ENCODE peak calls at places on chromosomes 16 and 17, in nine cellular contexts. One of them, this sample, is unnamed.

GRCh38 chr17:81025756-81026155 is 9.2 kb upstream of the BAIAP2 start:
- DNase-seq in BJ: no peak
- DNase-seq in AG04450: no peak
- DNase-seq in breast epithelium: no peak
- DNase-seq in cardiac fibroblast: no peak
- DNase-seq in IMR-90: no peak
- DNase-seq in mucosa of descending colon: peak
- DNase-seq in adrenal gland: no peak
- DNase-seq in K562: no peak
- DNase-seq in this sample: no peak

GRCh38 chr17:7001562-7001961 is 5.7 kb downstream of the ALOX12 start:
- DNase-seq in BJ: no peak
- DNase-seq in AG04450: no peak
- DNase-seq in breast epithelium: no peak
- DNase-seq in cardiac fibroblast: peak
- DNase-seq in IMR-90: no peak
- DNase-seq in mucosa of descending colon: peak
- DNase-seq in adrenal gland: peak
- DNase-seq in K562: peak
- DNase-seq in this sample: no peak

GRCh38 chr16:64437706-64438329 is 684.0 kb downstream of the CDH11 start:
- DNase-seq in BJ: no peak
- DNase-seq in AG04450: no peak
- DNase-seq in breast epithelium: no peak
- DNase-seq in cardiac fibroblast: no peak
- DNase-seq in IMR-90: no peak
- DNase-seq in mucosa of descending colon: no peak
- DNase-seq in adrenal gland: no peak
- DNase-seq in K562: no peak
- DNase-seq in this sample: no peak

GRCh38 chr16:84349852-84350565 is 18.3 kb upstream of the ATP2C2 start:
- DNase-seq in BJ: no peak
- DNase-seq in AG04450: no peak
- DNase-seq in breast epithelium: no peak
- DNase-seq in cardiac fibroblast: no peak
- DNase-seq in IMR-90: no peak
- DNase-seq in mucosa of descending colon: peak
- DNase-seq in adrenal gland: no peak
- DNase-seq in K562: no peak
- DNase-seq in this sample: no peak

GRCh38 chr16:6482861-6483530 is 849.6 kb upstream of the RBFOX1 start:
- DNase-seq in BJ: no peak
- DNase-seq in AG04450: no peak
- DNase-seq in breast epithelium: no peak
- DNase-seq in cardiac fibroblast: no peak
- DNase-seq in IMR-90: no peak
- DNase-seq in mucosa of descending colon: peak
- DNase-seq in adrenal gland: no peak
- DNase-seq in K562: no peak
- DNase-seq in this sample: no peak

GRCh38 chr17:3528604-3529511 is 28.8 kb downstream of the TRPV3 start:
- DNase-seq in BJ: no peak
- DNase-seq in AG04450: no peak
- DNase-seq in breast epithelium: no peak
- DNase-seq in cardiac fibroblast: peak
- DNase-seq in IMR-90: no peak
- DNase-seq in mucosa of descending colon: peak
- DNase-seq in adrenal gland: no peak
- DNase-seq in K562: no peak
- DNase-seq in this sample: no peak

GRCh38 chr17:64240261-64240740 is 22.8 kb downstream of the TEX2 start:
- DNase-seq in BJ: no peak
- DNase-seq in AG04450: no peak
- DNase-seq in breast epithelium: no peak
- DNase-seq in cardiac fibroblast: peak
- DNase-seq in IMR-90: peak
- DNase-seq in mucosa of descending colon: no peak
- DNase-seq in adrenal gland: no peak
- DNase-seq in K562: peak
- DNase-seq in this sample: no peak

GRCh38 chr16:12896562-12896961 is 4.8 kb upstream of the SHISA9 start:
- DNase-seq in BJ: no peak
- DNase-seq in AG04450: no peak
- DNase-seq in breast epithelium: no peak
- DNase-seq in cardiac fibroblast: no peak
- DNase-seq in IMR-90: no peak
- DNase-seq in mucosa of descending colon: no peak
- DNase-seq in adrenal gland: no peak
- DNase-seq in K562: peak
- DNase-seq in this sample: peak

GRCh38 chr17:33012522-33013033 is 20.9 kb downstream of the SPACA3 start:
- DNase-seq in BJ: peak
- DNase-seq in AG04450: peak
- DNase-seq in breast epithelium: no peak
- DNase-seq in cardiac fibroblast: peak
- DNase-seq in IMR-90: peak
- DNase-seq in mucosa of descending colon: no peak
- DNase-seq in adrenal gland: no peak
- DNase-seq in K562: no peak
- DNase-seq in this sample: no peak

GRCh38 chr17:32323046-32323445 is 18.9 kb downstream of the C17orf75 start:
- DNase-seq in BJ: no peak
- DNase-seq in AG04450: no peak
- DNase-seq in breast epithelium: no peak
- DNase-seq in cardiac fibroblast: no peak
- DNase-seq in IMR-90: no peak
- DNase-seq in mucosa of descending colon: no peak
- DNase-seq in adrenal gland: no peak
- DNase-seq in K562: no peak
- DNase-seq in this sample: no peak

GRCh38 chr16:12646490-12647274 is 157.0 kb downstream of the CPPED1 start:
- DNase-seq in BJ: peak
- DNase-seq in AG04450: no peak
- DNase-seq in breast epithelium: no peak
- DNase-seq in cardiac fibroblast: peak
- DNase-seq in IMR-90: no peak
- DNase-seq in mucosa of descending colon: no peak
- DNase-seq in adrenal gland: peak
- DNase-seq in K562: no peak
- DNase-seq in this sample: no peak

GRCh38 chr16:81765111-81765919 is 13.8 kb upstream of the PLCG2 start:
- DNase-seq in BJ: no peak
- DNase-seq in AG04450: no peak
- DNase-seq in breast epithelium: no peak
- DNase-seq in cardiac fibroblast: no peak
- DNase-seq in IMR-90: no peak
- DNase-seq in mucosa of descending colon: no peak
- DNase-seq in adrenal gland: no peak
- DNase-seq in K562: no peak
- DNase-seq in this sample: no peak

GRCh38 chr16:28597692-28598261 is 927 bp upstream of the SULT1A2 start:
- DNase-seq in BJ: no peak
- DNase-seq in AG04450: no peak
- DNase-seq in breast epithelium: no peak
- DNase-seq in cardiac fibroblast: peak
- DNase-seq in IMR-90: no peak
- DNase-seq in mucosa of descending colon: no peak
- DNase-seq in adrenal gland: no peak
- DNase-seq in K562: peak
- DNase-seq in this sample: peak

GRCh38 chr16:11150190-11150589 is 105.8 kb downstream of the SOCS1 start:
- DNase-seq in BJ: no peak
- DNase-seq in AG04450: no peak
- DNase-seq in breast epithelium: no peak
- DNase-seq in cardiac fibroblast: no peak
- DNase-seq in IMR-90: no peak
- DNase-seq in mucosa of descending colon: no peak
- DNase-seq in adrenal gland: no peak
- DNase-seq in K562: no peak
- DNase-seq in this sample: no peak

GRCh38 chr16:4183258-4184037 is 58.4 kb downstream of the SRL start:
- DNase-seq in BJ: peak
- DNase-seq in AG04450: peak
- DNase-seq in breast epithelium: peak
- DNase-seq in cardiac fibroblast: peak
- DNase-seq in IMR-90: peak
- DNase-seq in mucosa of descending colon: peak
- DNase-seq in adrenal gland: peak
- DNase-seq in K562: peak
- DNase-seq in this sample: peak
- H3K4me3 ChIP-seq in BJ: peak
- H3K4me3 ChIP-seq in AG04450: peak
- H3K4me3 ChIP-seq in breast epithelium: peak
- H3K4me3 ChIP-seq in cardiac fibroblast: peak
- H3K4me3 ChIP-seq in IMR-90: peak
- H3K4me3 ChIP-seq in mucosa of descending colon: peak
- H3K4me3 ChIP-seq in adrenal gland: peak
- H3K4me3 ChIP-seq in K562: peak
- H3K4me3 ChIP-seq in this sample: peak

DNA sequence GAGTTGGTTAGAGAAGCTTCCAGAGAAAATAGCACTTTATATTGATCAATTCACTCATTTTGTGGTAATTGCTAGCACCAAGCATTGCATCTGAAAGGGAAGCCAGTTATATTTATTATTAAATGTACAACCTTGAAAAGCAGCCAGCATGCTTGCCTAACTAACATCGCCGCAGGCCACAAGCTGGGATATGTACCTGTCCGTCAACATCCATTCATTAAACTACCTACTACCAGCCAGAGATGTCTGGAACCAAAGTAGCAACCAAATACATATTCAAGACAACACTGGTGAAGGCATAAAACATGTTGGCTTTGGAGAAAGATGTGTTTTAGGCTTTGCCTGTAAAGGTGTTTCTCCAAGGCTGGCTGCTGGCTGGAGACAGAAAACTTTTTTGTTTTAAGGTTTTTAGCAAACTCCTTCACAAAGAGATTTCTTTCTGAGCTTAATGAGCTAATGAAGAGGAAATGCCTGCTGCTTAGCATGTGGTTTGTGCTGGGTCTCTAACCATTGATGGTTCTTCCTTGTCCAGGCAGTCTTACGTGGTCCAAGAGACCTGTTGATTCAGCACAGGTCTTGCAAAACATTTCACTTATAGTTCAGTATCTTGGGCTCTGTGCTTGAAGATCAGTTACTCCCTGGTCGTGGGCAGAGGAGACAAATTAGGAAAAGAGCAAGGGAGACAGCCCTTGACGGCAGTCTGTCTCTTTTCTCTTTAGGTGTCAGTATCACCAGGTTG is 3.1 kb downstream of the ITPRIPL2 start:
- DNase-seq in BJ: no peak
- DNase-seq in AG04450: no peak
- DNase-seq in breast epithelium: peak
- DNase-seq in cardiac fibroblast: peak
- DNase-seq in IMR-90: peak
- DNase-seq in mucosa of descending colon: no peak
- DNase-seq in adrenal gland: peak
- DNase-seq in K562: no peak
- DNase-seq in this sample: no peak
- H3K4me3 ChIP-seq in BJ: no peak
- H3K4me3 ChIP-seq in AG04450: peak
- H3K4me3 ChIP-seq in breast epithelium: peak
- H3K4me3 ChIP-seq in cardiac fibroblast: no peak
- H3K4me3 ChIP-seq in IMR-90: no peak
- H3K4me3 ChIP-seq in mucosa of descending colon: no peak
- H3K4me3 ChIP-seq in adrenal gland: no peak
- H3K4me3 ChIP-seq in K562: no peak
- H3K4me3 ChIP-seq in this sample: no peak

GRCh38 chr16:30721606-30722005 is 22.6 kb downstream of the SRCAP start:
- DNase-seq in BJ: no peak
- DNase-seq in AG04450: no peak
- DNase-seq in breast epithelium: no peak
- DNase-seq in cardiac fibroblast: no peak
- DNase-seq in IMR-90: peak
- DNase-seq in mucosa of descending colon: no peak
- DNase-seq in adrenal gland: no peak
- DNase-seq in K562: no peak
- DNase-seq in this sample: no peak
- H3K4me3 ChIP-seq in BJ: no peak
- H3K4me3 ChIP-seq in AG04450: no peak
- H3K4me3 ChIP-seq in breast epithelium: no peak
- H3K4me3 ChIP-seq in cardiac fibroblast: no peak
- H3K4me3 ChIP-seq in IMR-90: no peak
- H3K4me3 ChIP-seq in mucosa of descending colon: no peak
- H3K4me3 ChIP-seq in adrenal gland: no peak
- H3K4me3 ChIP-seq in K562: no peak
- H3K4me3 ChIP-seq in this sample: no peak

GRCh38 chr16:56355221-56355620 is 70.1 kb downstream of the AMFR start:
- DNase-seq in BJ: no peak
- DNase-seq in AG04450: no peak
- DNase-seq in breast epithelium: peak
- DNase-seq in cardiac fibroblast: no peak
- DNase-seq in IMR-90: no peak
- DNase-seq in mucosa of descending colon: peak
- DNase-seq in adrenal gland: no peak
- DNase-seq in K562: no peak
- DNase-seq in this sample: no peak

GRCh38 chr16:56357291-56357764 is 68.0 kb downstream of the AMFR start:
- DNase-seq in BJ: no peak
- DNase-seq in AG04450: no peak
- DNase-seq in breast epithelium: no peak
- DNase-seq in cardiac fibroblast: peak
- DNase-seq in IMR-90: peak
- DNase-seq in mucosa of descending colon: peak
- DNase-seq in adrenal gland: peak
- DNase-seq in K562: no peak
- DNase-seq in this sample: peak

GRCh38 chr16:56354746-56355145 is 70.6 kb downstream of the AMFR start:
- DNase-seq in BJ: no peak
- DNase-seq in AG04450: no peak
- DNase-seq in breast epithelium: peak
- DNase-seq in cardiac fibroblast: no peak
- DNase-seq in IMR-90: no peak
- DNase-seq in mucosa of descending colon: no peak
- DNase-seq in adrenal gland: no peak
- DNase-seq in K562: no peak
- DNase-seq in this sample: no peak

GRCh38 chr16:56356276-56357241 is 68.8 kb downstream of the AMFR start:
- DNase-seq in BJ: no peak
- DNase-seq in AG04450: peak
- DNase-seq in breast epithelium: peak
- DNase-seq in cardiac fibroblast: peak
- DNase-seq in IMR-90: peak
- DNase-seq in mucosa of descending colon: peak
- DNase-seq in adrenal gland: peak
- DNase-seq in K562: peak
- DNase-seq in this sample: peak

DNA sequence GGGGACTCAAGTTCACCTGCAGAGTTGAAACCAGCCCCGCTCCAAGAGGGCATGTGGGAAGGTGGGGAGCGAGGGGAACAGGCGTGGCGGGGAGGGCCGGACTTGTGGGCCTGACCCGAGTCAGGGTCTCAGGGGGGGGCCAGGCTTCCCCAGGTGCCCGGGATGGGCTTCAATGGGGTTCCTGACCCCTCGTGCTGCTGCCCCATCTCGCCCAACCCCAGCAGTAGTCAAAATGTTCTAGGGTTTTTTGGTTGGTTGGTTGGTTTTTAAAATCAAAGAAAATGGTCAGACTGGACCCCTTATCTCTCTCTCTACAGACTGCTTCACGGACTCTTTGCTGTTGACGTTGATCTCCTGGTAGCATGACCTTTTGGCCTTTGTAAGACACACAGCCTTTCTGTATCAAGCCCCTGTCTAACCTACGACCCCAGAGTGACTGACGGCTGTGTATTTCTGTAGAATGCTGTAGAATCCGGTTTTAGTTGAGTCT is 69.5 kb downstream of the AMFR start:
- DNase-seq in BJ: no peak
- DNase-seq in AG04450: no peak
- DNase-seq in breast epithelium: peak
- DNase-seq in cardiac fibroblast: no peak
- DNase-seq in IMR-90: no peak
- DNase-seq in mucosa of descending colon: peak
- DNase-seq in adrenal gland: no peak
- DNase-seq in K562: peak
- DNase-seq in this sample: no peak
- H3K4me3 ChIP-seq in BJ: no peak
- H3K4me3 ChIP-seq in AG04450: peak
- H3K4me3 ChIP-seq in breast epithelium: peak
- H3K4me3 ChIP-seq in cardiac fibroblast: no peak
- H3K4me3 ChIP-seq in IMR-90: no peak
- H3K4me3 ChIP-seq in mucosa of descending colon: no peak
- H3K4me3 ChIP-seq in adrenal gland: peak
- H3K4me3 ChIP-seq in K562: no peak
- H3K4me3 ChIP-seq in this sample: peak

This sample was measured in Karpas-422.